ENCODE peak calls at places on chromosomes 4 and X, in ten cellular contexts. V, B, E, T, K, N, H, G, A and Z are unnamed samples.

GRCh38 chrX:40132751-40133150 is 35.0 kb upstream of the BCOR start:
- DNase-seq in T (peak; percentile 70), A (peak; percentile 85), B (no peak), N (no peak), E (no peak), H (peak; percentile 82), V (no peak), G (peak; percentile 62), K (no peak), Z (peak; percentile 86)

GRCh38 chr4:65508169-65508568 is 162.1 kb downstream of the EPHA5 start:
- DNase-seq in V (no peak), B (no peak), K (no peak), N (no peak), E (no peak), H (no peak), T (no peak), G (peak; percentile 72), A (peak; percentile 67), Z (no peak)

GRCh38 chr4:43251760-43252317 is 359.3 kb downstream of the GRXCR1 start:
- DNase-seq in K (no peak), E (no peak), T (no peak), V (peak; percentile 9), B (no peak), G (no peak), A (no peak), H (no peak), N (no peak), Z (no peak)

GRCh38 chrX:151723156-151723760 is 7.4 kb downstream of the FATE1 start:
- DNase-seq in V (no peak), K (no peak), H (no peak), T (no peak), G (no peak), B (no peak), A (no peak), N (no peak), E (no peak), Z (no peak)

GRCh38 chr4:156783963-156784362 is 187.6 kb downstream of the PDGFC start:
- DNase-seq in E (no peak), A (no peak), N (no peak), H (no peak), B (no peak), V (no peak), G (no peak), T (no peak), K (no peak), Z (no peak)

GRCh38 chrX:81121513-81122363 is 80.0 kb downstream of the HMGN5 start:
- DNase-seq in B (peak; percentile 81), N (peak; percentile 85), G (peak; percentile 88), H (peak; percentile 91), V (peak; percentile 73), T (peak; percentile 84), K (peak; percentile 95), A (peak; percentile 95), E (peak; percentile 73), Z (peak; percentile 92)

GRCh38 chr4:158209825-158210807 is at the start of gene TMEM144:
- DNase-seq in A (peak; percentile 92), V (no peak), N (peak; percentile 52), T (peak; percentile 82), H (peak; percentile 89), G (peak; percentile 99), E (peak; percentile 11), B (no peak), K (peak; percentile 99), Z (peak; percentile 96)

GRCh38 chr4:107564326-107564725 is 155.7 kb downstream of the PAPSS1 start:
- DNase-seq in H (peak; percentile 26), G (no peak), V (no peak), B (no peak), K (peak; percentile 61), N (no peak), T (no peak), A (peak; percentile 65), E (no peak), Z (no peak)

GRCh38 chr4:45063701-45064100 is 337.3 kb upstream of the GNPDA2 start:
- DNase-seq in T (no peak), H (no peak), E (no peak), N (no peak), B (no peak), G (no peak), V (no peak), K (no peak), A (no peak), Z (no peak)

GRCh38 chr4:128385683-128386304 is 98.2 kb upstream of the PGRMC2 start:
- DNase-seq in K (peak; percentile 64), A (peak; percentile 58), H (no peak), E (no peak), T (no peak), G (peak; percentile 90), B (no peak), V (no peak), N (no peak), Z (no peak)

GRCh38 chr4:56790566-56791175 is 30.8 kb downstream of the SPINK2 start:
- DNase-seq in H (no peak), B (no peak), V (no peak), N (no peak), E (no peak), G (no peak), K (no peak), T (no peak), A (no peak), Z (no peak)

GRCh38 chrX:153926863-153927685 is 1.0 kb upstream of the ARHGAP4 start:
- DNase-seq in H (peak; percentile 57), T (peak; percentile 12), K (peak; percentile 65), E (peak; percentile 41), B (peak; percentile 93), N (peak; percentile 66), G (no peak), A (peak; percentile 51), V (peak; percentile 76), Z (peak; percentile 43)

GRCh38 chrX:17500145-17500579 is 125.2 kb downstream of the NHS start:
- DNase-seq in B (no peak), K (peak; percentile 56), H (peak; percentile 41), V (no peak), A (peak; percentile 51), T (no peak), E (no peak), G (peak; percentile 72), N (no peak), Z (peak; percentile 3)

GRCh38 chr4:761086-761485 is 55.5 kb downstream of the PCGF3 start:
- DNase-seq in N (no peak), T (no peak), G (no peak), A (no peak), B (no peak), K (no peak), E (no peak), V (no peak), H (no peak), Z (no peak)